ENCODE peak calls at places on chromosome 11, in five cellular contexts. One of them, this sample, is unnamed.

GRCh38 chr11:132022718-132023117 is 652.3 kb downstream of the NTM start:
- DNase-seq in SJCRH30: no peak
- DNase-seq in CD8-positive, alpha-beta memory T cell: no peak
- DNase-seq in CD4-positive, CD25-positive, alpha-beta regulatory T cell: no peak
- DNase-seq in HFF-Myc: no peak
- DNase-seq in this sample: no peak

GRCh38 chr11:2675540-2675939 is 24.3 kb downstream of the KCNQ1OT1 start:
- DNase-seq in SJCRH30: no peak
- DNase-seq in CD8-positive, alpha-beta memory T cell: no peak
- DNase-seq in CD4-positive, CD25-positive, alpha-beta regulatory T cell: no peak
- DNase-seq in HFF-Myc: no peak
- DNase-seq in this sample: no peak

GRCh38 chr11:11769782-11770181 is 72.0 kb upstream of the USP47 start:
- DNase-seq in SJCRH30: no peak
- DNase-seq in CD8-positive, alpha-beta memory T cell: no peak
- DNase-seq in CD4-positive, CD25-positive, alpha-beta regulatory T cell: no peak
- DNase-seq in HFF-Myc: no peak
- DNase-seq in this sample: no peak

GRCh38 chr11:12880327-12880726 is 128.8 kb upstream of the RASSF10 start:
- DNase-seq in SJCRH30: no peak
- DNase-seq in CD8-positive, alpha-beta memory T cell: no peak
- DNase-seq in CD4-positive, CD25-positive, alpha-beta regulatory T cell: no peak
- DNase-seq in HFF-Myc: no peak
- DNase-seq in this sample: no peak

GRCh38 chr11:73243093-73243485 is 25.0 kb downstream of the P2RY2 start:
- DNase-seq in SJCRH30: no peak
- DNase-seq in CD8-positive, alpha-beta memory T cell: no peak
- DNase-seq in CD4-positive, CD25-positive, alpha-beta regulatory T cell: no peak
- DNase-seq in HFF-Myc: no peak
- DNase-seq in this sample: no peak

GRCh38 chr11:125207866-125208425 is 43.4 kb downstream of the PKNOX2 start:
- DNase-seq in SJCRH30: no peak
- DNase-seq in CD8-positive, alpha-beta memory T cell: no peak
- DNase-seq in CD4-positive, CD25-positive, alpha-beta regulatory T cell: no peak
- DNase-seq in HFF-Myc: no peak
- DNase-seq in this sample: no peak

GRCh38 chr11:57468276-57468675 is 7.9 kb downstream of the RTN4RL2 start:
- DNase-seq in SJCRH30: no peak
- DNase-seq in CD8-positive, alpha-beta memory T cell: no peak
- DNase-seq in CD4-positive, CD25-positive, alpha-beta regulatory T cell: no peak
- DNase-seq in HFF-Myc: no peak
- DNase-seq in this sample: no peak

GRCh38 chr11:74280494-74280893 is 30.9 kb downstream of the P4HA3 start:
- DNase-seq in SJCRH30: no peak
- DNase-seq in CD8-positive, alpha-beta memory T cell: no peak
- DNase-seq in CD4-positive, CD25-positive, alpha-beta regulatory T cell: no peak
- DNase-seq in HFF-Myc: no peak
- DNase-seq in this sample: no peak

GRCh38 chr11:113690619-113691569 is 15.2 kb downstream of the TMPRSS5 start:
- DNase-seq in SJCRH30: no peak
- DNase-seq in CD8-positive, alpha-beta memory T cell: no peak
- DNase-seq in CD4-positive, CD25-positive, alpha-beta regulatory T cell: no peak
- DNase-seq in HFF-Myc: peak; percentile 9
- DNase-seq in this sample: no peak

GRCh38 chr11:72828081-72828567 is 13.9 kb downstream of the ATG16L2 start:
- DNase-seq in SJCRH30: no peak
- DNase-seq in CD8-positive, alpha-beta memory T cell: no peak
- DNase-seq in CD4-positive, CD25-positive, alpha-beta regulatory T cell: no peak
- DNase-seq in HFF-Myc: no peak
- DNase-seq in this sample: no peak

GRCh38 chr11:43921561-43922294 is 20.7 kb upstream of the C11orf96 start:
- DNase-seq in SJCRH30: no peak
- DNase-seq in CD8-positive, alpha-beta memory T cell: no peak
- DNase-seq in CD4-positive, CD25-positive, alpha-beta regulatory T cell: no peak
- DNase-seq in HFF-Myc: no peak
- DNase-seq in this sample: no peak

GRCh38 chr11:71963468-71963867 is 34.6 kb downstream of the RNF121 start:
- DNase-seq in SJCRH30: no peak
- DNase-seq in CD8-positive, alpha-beta memory T cell: no peak
- DNase-seq in CD4-positive, CD25-positive, alpha-beta regulatory T cell: no peak
- DNase-seq in HFF-Myc: no peak
- DNase-seq in this sample: no peak

GRCh38 chr11:121418625-121419114 is 33.4 kb upstream of the SORL1 start:
- DNase-seq in SJCRH30: peak; percentile 71
- DNase-seq in CD8-positive, alpha-beta memory T cell: peak; percentile 77
- DNase-seq in CD4-positive, CD25-positive, alpha-beta regulatory T cell: peak; percentile 80
- DNase-seq in HFF-Myc: no peak
- DNase-seq in this sample: no peak

GRCh38 chr11:114307524-114308203 is 11.5 kb downstream of the NNMT start:
- DNase-seq in SJCRH30: no peak
- DNase-seq in CD8-positive, alpha-beta memory T cell: no peak
- DNase-seq in CD4-positive, CD25-positive, alpha-beta regulatory T cell: no peak
- DNase-seq in HFF-Myc: peak; percentile 63
- DNase-seq in this sample: peak; percentile 37

GRCh38 chr11:126963603-126964353 is 36.8 kb downstream of the KIRREL3 start:
- DNase-seq in SJCRH30: no peak
- DNase-seq in CD8-positive, alpha-beta memory T cell: no peak
- DNase-seq in CD4-positive, CD25-positive, alpha-beta regulatory T cell: no peak
- DNase-seq in HFF-Myc: no peak
- DNase-seq in this sample: no peak

GRCh38 chr11:3959015-3959917 is 103.8 kb downstream of the STIM1 start:
- DNase-seq in SJCRH30: no peak
- DNase-seq in CD8-positive, alpha-beta memory T cell: no peak
- DNase-seq in CD4-positive, CD25-positive, alpha-beta regulatory T cell: no peak
- DNase-seq in HFF-Myc: no peak
- DNase-seq in this sample: no peak

GRCh38 chr11:30567148-30567547 is 19.0 kb downstream of the MPPED2 start:
- DNase-seq in SJCRH30: peak; percentile 75
- DNase-seq in CD8-positive, alpha-beta memory T cell: no peak
- DNase-seq in CD4-positive, CD25-positive, alpha-beta regulatory T cell: no peak
- DNase-seq in HFF-Myc: no peak
- DNase-seq in this sample: no peak

DNA sequence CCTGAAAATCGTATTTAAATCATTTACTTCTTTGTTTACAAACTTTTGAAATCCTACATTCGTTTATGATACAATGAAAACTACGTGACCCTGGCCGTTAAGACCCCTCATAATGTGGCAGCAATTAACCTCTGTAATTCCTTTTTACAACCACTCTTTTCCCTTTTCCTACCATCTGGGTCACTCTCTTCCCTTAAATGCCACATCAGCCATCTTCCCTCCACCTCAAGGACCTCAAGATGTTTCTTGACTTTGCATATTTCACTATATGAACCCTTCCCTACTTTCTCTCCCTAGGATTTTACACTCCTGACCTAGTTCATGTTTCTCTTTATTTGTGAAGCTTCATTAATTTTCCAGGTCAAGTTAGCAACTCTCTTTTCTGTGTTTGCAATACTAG is 26.8 kb downstream of the OR2AG2 start:
- DNase-seq in SJCRH30: no peak
- DNase-seq in CD8-positive, alpha-beta memory T cell: no peak
- DNase-seq in CD4-positive, CD25-positive, alpha-beta regulatory T cell: no peak
- DNase-seq in HFF-Myc: no peak
- DNase-seq in this sample: no peak
- H3K4me3 ChIP-seq in SJCRH30: no peak overlapping the region
- H3K4me3 ChIP-seq in CD8-positive, alpha-beta memory T cell: peak overlapping the region; percentile 73
- H3K4me3 ChIP-seq in CD4-positive, CD25-positive, alpha-beta regulatory T cell: peak overlapping the region; percentile 99
- H3K4me3 ChIP-seq in HFF-Myc: no peak overlapping the region
- H3K4me3 ChIP-seq in this sample: no peak overlapping the region

DNA sequence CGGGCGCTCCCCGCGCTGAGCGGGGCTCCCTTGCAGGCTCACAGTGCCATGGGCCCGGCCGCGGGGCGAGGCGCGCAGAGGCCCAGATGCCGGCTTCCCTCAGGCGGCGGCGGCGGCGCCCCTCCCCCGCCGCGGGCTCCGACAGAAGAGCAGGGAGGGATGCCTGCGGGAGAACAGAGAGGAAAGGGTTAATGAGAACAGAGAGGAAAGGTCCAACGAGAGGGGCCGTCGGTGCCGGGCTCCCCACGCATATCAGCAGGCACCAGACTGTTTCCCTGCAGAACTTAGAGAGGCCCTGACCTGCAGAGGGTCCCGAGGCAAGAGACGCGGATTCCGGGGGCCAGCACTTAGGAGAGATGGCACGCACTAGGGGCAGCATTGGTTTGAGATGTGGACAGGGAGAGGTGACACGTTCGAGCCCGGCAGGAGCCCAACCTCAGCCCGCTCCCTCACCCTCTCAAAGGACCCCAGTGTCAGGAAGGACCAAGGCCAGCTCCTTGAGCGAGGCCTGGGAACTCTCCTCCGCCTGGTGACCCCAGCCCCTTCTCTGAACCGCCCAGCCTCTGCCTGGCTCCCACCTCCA is 9.1 kb downstream of the NRXN2 start:
- DNase-seq in SJCRH30: no peak
- DNase-seq in CD8-positive, alpha-beta memory T cell: no peak
- DNase-seq in CD4-positive, CD25-positive, alpha-beta regulatory T cell: no peak
- DNase-seq in HFF-Myc: no peak
- DNase-seq in this sample: no peak
- H3K4me3 ChIP-seq in SJCRH30: no peak overlapping the region
- H3K4me3 ChIP-seq in CD8-positive, alpha-beta memory T cell: no peak overlapping the region
- H3K4me3 ChIP-seq in CD4-positive, CD25-positive, alpha-beta regulatory T cell: no peak overlapping the region
- H3K4me3 ChIP-seq in HFF-Myc: no peak overlapping the region
- H3K4me3 ChIP-seq in this sample: no peak overlapping the region

DNA sequence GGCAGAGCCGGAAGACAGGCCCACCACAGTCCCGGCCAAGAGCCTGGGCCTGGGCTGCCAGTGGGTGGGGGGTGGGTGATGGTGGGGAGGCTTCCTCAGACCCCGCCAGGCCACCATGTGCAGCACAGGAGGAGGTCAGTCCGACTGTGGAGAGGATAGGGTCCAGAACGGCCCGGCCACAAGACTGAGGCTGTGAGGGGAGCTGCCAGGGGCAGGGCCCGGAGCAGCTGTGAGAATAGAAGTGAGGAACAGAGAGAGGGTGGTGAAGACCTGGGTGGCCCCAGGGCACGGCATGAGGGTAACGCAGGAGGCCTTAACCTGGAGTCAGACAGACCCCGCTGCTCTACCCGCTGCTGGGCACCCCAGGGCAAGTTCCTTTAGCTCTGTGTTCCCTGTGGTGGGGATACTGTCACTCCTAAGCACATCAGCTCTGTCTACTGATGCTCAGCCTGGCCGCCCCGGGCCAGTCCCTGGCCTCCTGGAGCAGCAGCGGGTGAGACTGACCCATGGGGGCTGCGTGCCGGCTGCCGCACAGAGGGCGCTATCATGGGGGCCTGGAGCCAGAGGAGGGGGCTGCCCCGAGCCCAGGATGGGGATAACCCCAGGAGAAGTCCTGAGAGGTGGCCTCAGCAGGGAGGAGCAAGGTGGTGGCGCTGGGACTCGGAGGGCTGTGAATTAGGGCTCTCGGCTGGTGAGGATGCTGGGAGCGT is 1.7 kb downstream of the FERMT3 start:
- DNase-seq in SJCRH30: no peak
- DNase-seq in CD8-positive, alpha-beta memory T cell: peak; percentile 17
- DNase-seq in CD4-positive, CD25-positive, alpha-beta regulatory T cell: no peak
- DNase-seq in HFF-Myc: no peak
- DNase-seq in this sample: no peak
- H3K4me3 ChIP-seq in SJCRH30: no peak overlapping the region
- H3K4me3 ChIP-seq in CD8-positive, alpha-beta memory T cell: peak overlapping the region; percentile 98
- H3K4me3 ChIP-seq in CD4-positive, CD25-positive, alpha-beta regulatory T cell: peak overlapping the region; percentile 84
- H3K4me3 ChIP-seq in HFF-Myc: no peak overlapping the region
- H3K4me3 ChIP-seq in this sample: no peak overlapping the region

GRCh38 chr11:79382301-79382700 is 58.5 kb downstream of the TENM4 start:
- DNase-seq in SJCRH30: no peak
- DNase-seq in CD8-positive, alpha-beta memory T cell: no peak
- DNase-seq in CD4-positive, CD25-positive, alpha-beta regulatory T cell: no peak
- DNase-seq in HFF-Myc: no peak
- DNase-seq in this sample: no peak

GRCh38 chr11:79381036-79381435 is 59.8 kb downstream of the TENM4 start:
- DNase-seq in SJCRH30: no peak
- DNase-seq in CD8-positive, alpha-beta memory T cell: no peak
- DNase-seq in CD4-positive, CD25-positive, alpha-beta regulatory T cell: no peak
- DNase-seq in HFF-Myc: no peak
- DNase-seq in this sample: no peak

GRCh38 chr11:79375818-79376550 is 64.8 kb downstream of the TENM4 start:
- DNase-seq in SJCRH30: no peak
- DNase-seq in CD8-positive, alpha-beta memory T cell: no peak
- DNase-seq in CD4-positive, CD25-positive, alpha-beta regulatory T cell: no peak
- DNase-seq in HFF-Myc: no peak
- DNase-seq in this sample: no peak

GRCh38 chr11:79374707-79375106 is 66.1 kb downstream of the TENM4 start:
- DNase-seq in SJCRH30: no peak
- DNase-seq in CD8-positive, alpha-beta memory T cell: no peak
- DNase-seq in CD4-positive, CD25-positive, alpha-beta regulatory T cell: no peak
- DNase-seq in HFF-Myc: no peak
- DNase-seq in this sample: no peak

DNA sequence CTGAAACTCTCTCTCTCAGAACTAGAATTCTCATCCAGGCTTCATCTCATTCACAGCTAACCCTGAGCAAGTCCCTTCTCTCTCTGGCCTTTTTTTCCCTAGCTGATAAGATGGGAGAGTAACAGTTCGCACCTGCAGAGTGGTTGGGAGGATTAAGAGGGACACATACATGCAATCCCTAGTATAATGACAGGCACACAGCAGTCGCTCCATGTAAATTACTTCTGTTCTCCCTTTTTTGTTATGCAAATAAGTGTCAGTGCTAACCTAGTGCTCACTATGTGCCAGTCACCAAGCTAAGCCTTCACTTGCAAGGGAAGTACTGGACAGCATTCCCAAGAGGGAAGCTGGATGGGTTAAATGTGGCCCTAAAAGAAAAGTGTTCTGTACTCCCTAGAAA is 63.4 kb downstream of the TENM4 start:
- DNase-seq in SJCRH30: no peak
- DNase-seq in CD8-positive, alpha-beta memory T cell: no peak
- DNase-seq in CD4-positive, CD25-positive, alpha-beta regulatory T cell: no peak
- DNase-seq in HFF-Myc: no peak
- DNase-seq in this sample: no peak
- H3K4me3 ChIP-seq in SJCRH30: no peak overlapping the region
- H3K4me3 ChIP-seq in CD8-positive, alpha-beta memory T cell: no peak overlapping the region
- H3K4me3 ChIP-seq in CD4-positive, CD25-positive, alpha-beta regulatory T cell: no peak overlapping the region
- H3K4me3 ChIP-seq in HFF-Myc: no peak overlapping the region
- H3K4me3 ChIP-seq in this sample: no peak overlapping the region

DNA sequence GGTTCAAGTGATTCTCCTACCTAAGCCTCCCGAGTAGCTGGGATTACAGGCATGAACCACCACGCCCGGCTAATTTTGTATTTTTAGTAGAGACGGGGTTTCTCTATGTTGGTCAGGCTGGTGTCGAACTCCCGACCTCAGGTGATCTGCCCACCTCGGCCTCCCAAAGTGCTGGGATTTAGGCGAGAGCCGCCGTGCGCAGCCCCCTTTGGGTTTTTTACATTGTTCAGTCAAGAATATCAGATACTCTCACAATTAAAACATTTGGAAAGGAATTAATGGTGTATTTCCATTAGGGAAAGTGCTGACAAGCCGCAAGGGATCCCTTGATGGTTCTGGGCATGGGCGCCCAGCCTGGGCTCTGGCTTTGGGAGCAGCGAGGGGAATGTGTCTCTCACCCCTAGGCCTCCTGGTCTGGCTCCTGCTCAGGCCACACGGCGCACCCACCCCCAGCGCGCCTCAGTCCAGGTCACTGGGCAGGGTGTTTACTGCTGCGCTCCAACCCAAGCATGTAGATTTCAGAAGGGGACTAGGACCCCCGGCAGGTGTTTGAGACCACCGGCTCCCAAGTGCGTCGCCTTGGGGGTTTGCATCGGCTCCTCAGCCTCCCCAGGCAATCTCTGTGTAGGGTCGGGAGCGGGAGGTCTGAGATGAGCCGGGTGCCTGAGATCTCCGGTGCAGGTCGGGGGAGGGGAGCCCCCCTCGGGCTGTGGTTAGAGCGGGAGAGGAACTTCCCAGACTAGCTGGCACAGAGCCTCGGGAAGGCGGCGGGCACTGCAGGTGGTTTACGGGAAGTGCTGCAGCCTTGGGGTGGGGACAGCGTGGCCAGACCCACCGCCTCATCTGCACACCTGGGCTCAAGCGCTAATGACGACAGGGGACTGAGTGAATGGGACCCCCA is 820 bp upstream of the IRF7 start:
- DNase-seq in SJCRH30: no peak
- DNase-seq in CD8-positive, alpha-beta memory T cell: no peak
- DNase-seq in CD4-positive, CD25-positive, alpha-beta regulatory T cell: no peak
- DNase-seq in HFF-Myc: no peak
- DNase-seq in this sample: no peak
- H3K4me3 ChIP-seq in SJCRH30: no peak overlapping the region
- H3K4me3 ChIP-seq in CD8-positive, alpha-beta memory T cell: peak overlapping the region; percentile 90
- H3K4me3 ChIP-seq in CD4-positive, CD25-positive, alpha-beta regulatory T cell: peak overlapping the region; percentile 71
- H3K4me3 ChIP-seq in HFF-Myc: no peak overlapping the region
- H3K4me3 ChIP-seq in this sample: no peak overlapping the region

This sample was measured in body of pancreas.